ENCODE peak calls at places on chromosomes 7 and 10, in four cellular contexts. One of them, this sample, is unnamed.
A peak's percentile ranks its signal among the peaks of the same experiment; 100 is the strongest.

GRCh38 chr10:87842220-87842641 is 21.1 kb downstream of the KLLN start:
- DNase-seq in ACHN: peak; percentile 71
- DNase-seq in stimulated activated CD8-positive, alpha-beta memory T cell treated with anti-CD3 and anti-CD28 coated beads, Interleukin-7, amount 100 ng/mL, for 1 hour: no peak
- DNase-seq in ELF-1: no peak
- DNase-seq in this sample: no peak

GRCh38 chr7:139943391-139943790 is 114.3 kb downstream of the TBXAS1 start:
- DNase-seq in stimulated activated CD8-positive, alpha-beta memory T cell treated with anti-CD3 and anti-CD28 coated beads, Interleukin-7, amount 100 ng/mL, for 1 hour: no peak
- DNase-seq in ACHN: no peak
- DNase-seq in ELF-1: no peak
- DNase-seq in this sample: no peak

GRCh38 chr10:74589226-74589673 is 237.2 kb upstream of the KAT6B start:
- DNase-seq in ACHN: peak; percentile 10
- DNase-seq in ELF-1: peak; percentile 61
- DNase-seq in stimulated activated CD8-positive, alpha-beta memory T cell treated with anti-CD3 and anti-CD28 coated beads, Interleukin-7, amount 100 ng/mL, for 1 hour: peak; percentile 63
- DNase-seq in this sample: peak; percentile 75

GRCh38 chr10:102604379-102604960 is 39.8 kb upstream of the TRIM8 start:
- DNase-seq in stimulated activated CD8-positive, alpha-beta memory T cell treated with anti-CD3 and anti-CD28 coated beads, Interleukin-7, amount 100 ng/mL, for 1 hour: no peak
- DNase-seq in ELF-1: peak; percentile 55
- DNase-seq in ACHN: peak; percentile 84
- DNase-seq in this sample: no peak

GRCh38 chr7:30800785-30801252 is 29.6 kb downstream of the MINDY4 start:
- DNase-seq in stimulated activated CD8-positive, alpha-beta memory T cell treated with anti-CD3 and anti-CD28 coated beads, Interleukin-7, amount 100 ng/mL, for 1 hour: no peak
- DNase-seq in ELF-1: peak; percentile 82
- DNase-seq in ACHN: peak; percentile 85
- DNase-seq in this sample: peak; percentile 52

GRCh38 chr7:75639893-75640600 is 98.7 kb downstream of the HIP1 start:
- DNase-seq in stimulated activated CD8-positive, alpha-beta memory T cell treated with anti-CD3 and anti-CD28 coated beads, Interleukin-7, amount 100 ng/mL, for 1 hour: no peak
- DNase-seq in ELF-1: no peak
- DNase-seq in ACHN: no peak
- DNase-seq in this sample: no peak

GRCh38 chr10:62795750-62796149 is 8.8 kb upstream of the ADO start:
- DNase-seq in ACHN: no peak
- DNase-seq in stimulated activated CD8-positive, alpha-beta memory T cell treated with anti-CD3 and anti-CD28 coated beads, Interleukin-7, amount 100 ng/mL, for 1 hour: no peak
- DNase-seq in ELF-1: no peak
- DNase-seq in this sample: no peak

GRCh38 chr7:2066251-2066919 is 166.4 kb downstream of the MAD1L1 start:
- DNase-seq in ACHN: no peak
- DNase-seq in stimulated activated CD8-positive, alpha-beta memory T cell treated with anti-CD3 and anti-CD28 coated beads, Interleukin-7, amount 100 ng/mL, for 1 hour: no peak
- DNase-seq in ELF-1: no peak
- DNase-seq in this sample: peak; percentile 88

GRCh38 chr7:71408276-71408675 is 276.3 kb downstream of the GALNT17 start:
- DNase-seq in stimulated activated CD8-positive, alpha-beta memory T cell treated with anti-CD3 and anti-CD28 coated beads, Interleukin-7, amount 100 ng/mL, for 1 hour: no peak
- DNase-seq in ACHN: no peak
- DNase-seq in ELF-1: no peak
- DNase-seq in this sample: no peak

GRCh38 chr7:158581440-158582088 is 6.1 kb downstream of the PTPRN2 start:
- DNase-seq in ELF-1: no peak
- DNase-seq in ACHN: no peak
- DNase-seq in stimulated activated CD8-positive, alpha-beta memory T cell treated with anti-CD3 and anti-CD28 coated beads, Interleukin-7, amount 100 ng/mL, for 1 hour: no peak
- DNase-seq in this sample: no peak

GRCh38 chr10:130079614-130080460 is 30.8 kb downstream of the C10orf143 start:
- DNase-seq in ACHN: no peak
- DNase-seq in stimulated activated CD8-positive, alpha-beta memory T cell treated with anti-CD3 and anti-CD28 coated beads, Interleukin-7, amount 100 ng/mL, for 1 hour: no peak
- DNase-seq in ELF-1: no peak
- DNase-seq in this sample: no peak

This sample was measured in DND-41.